ENCODE peak calls at places on chromosomes 12 and 14, in seven cellular contexts. One of them, this sample, is unnamed.

GRCh38 chr14:46051801-46052200 is 599.8 kb downstream of the RPL10L start:
- DNase-seq in endothelial cell: no peak
- DNase-seq in B cell: no peak
- DNase-seq in AG10803: no peak
- DNase-seq in psoas muscle: no peak
- DNase-seq in GM13976: no peak
- DNase-seq in fibroblast of lung: no peak
- DNase-seq in this sample: no peak

GRCh38 chr12:105911966-105912365 is 226.8 kb downstream of the NUAK1 start:
- DNase-seq in B cell: no peak
- DNase-seq in psoas muscle: no peak
- DNase-seq in GM13976: no peak
- DNase-seq in fibroblast of lung: no peak
- DNase-seq in AG10803: no peak
- DNase-seq in endothelial cell: no peak
- DNase-seq in this sample: no peak

GRCh38 chr12:124639407-124639806 is 72.0 kb upstream of the NCOR2 start:
- DNase-seq in AG10803: no peak
- DNase-seq in fibroblast of lung: no peak
- DNase-seq in B cell: no peak
- DNase-seq in endothelial cell: no peak
- DNase-seq in psoas muscle: no peak
- DNase-seq in GM13976: no peak
- DNase-seq in this sample: no peak

GRCh38 chr14:73240816-73241480 is 3.6 kb downstream of the PAPLN start:
- DNase-seq in AG10803: no peak
- DNase-seq in endothelial cell: no peak
- DNase-seq in psoas muscle: no peak
- DNase-seq in B cell: peak; percentile 46
- DNase-seq in fibroblast of lung: no peak
- DNase-seq in GM13976: peak; percentile 17
- DNase-seq in this sample: no peak

GRCh38 chr14:37417151-37417550 is 177.9 kb downstream of the FOXA1 start:
- DNase-seq in endothelial cell: no peak
- DNase-seq in psoas muscle: no peak
- DNase-seq in B cell: no peak
- DNase-seq in GM13976: no peak
- DNase-seq in fibroblast of lung: no peak
- DNase-seq in AG10803: no peak
- DNase-seq in this sample: no peak

GRCh38 chr14:73797540-73797925 is 54.1 kb upstream of the PTGR2 start:
- DNase-seq in GM13976: no peak
- DNase-seq in endothelial cell: no peak
- DNase-seq in AG10803: no peak
- DNase-seq in B cell: no peak
- DNase-seq in fibroblast of lung: no peak
- DNase-seq in psoas muscle: no peak
- DNase-seq in this sample: no peak

GRCh38 chr14:48709277-48709785 is 876.8 kb downstream of the RPS29 start:
- DNase-seq in B cell: no peak
- DNase-seq in endothelial cell: no peak
- DNase-seq in psoas muscle: no peak
- DNase-seq in fibroblast of lung: no peak
- DNase-seq in AG10803: no peak
- DNase-seq in GM13976: no peak
- DNase-seq in this sample: no peak

GRCh38 chr12:27780612-27781408 is 774 bp upstream of the MANSC4 start:
- DNase-seq in B cell: no peak
- DNase-seq in endothelial cell: peak; percentile 11
- DNase-seq in AG10803: peak; percentile 70
- DNase-seq in psoas muscle: peak; percentile 24
- DNase-seq in GM13976: no peak
- DNase-seq in fibroblast of lung: peak; percentile 68
- DNase-seq in this sample: peak; percentile 44

GRCh38 chr12:45234134-45234865 is 18.4 kb downstream of the ANO6 start:
- DNase-seq in fibroblast of lung: peak; percentile 96
- DNase-seq in B cell: no peak
- DNase-seq in psoas muscle: peak; percentile 38
- DNase-seq in endothelial cell: peak; percentile 12
- DNase-seq in AG10803: peak; percentile 98
- DNase-seq in GM13976: no peak
- DNase-seq in this sample: no peak

GRCh38 chr14:105315211-105315721 is 718 bp downstream of the PACS2 start:
- DNase-seq in GM13976: no peak
- DNase-seq in B cell: peak; percentile 77
- DNase-seq in AG10803: peak; percentile 23
- DNase-seq in psoas muscle: peak; percentile 47
- DNase-seq in fibroblast of lung: no peak
- DNase-seq in endothelial cell: peak; percentile 40
- DNase-seq in this sample: no peak

GRCh38 chr14:102708494-102708893 is 68.8 kb upstream of the TRAF3 start:
- DNase-seq in B cell: no peak
- DNase-seq in GM13976: peak; percentile 73
- DNase-seq in psoas muscle: no peak
- DNase-seq in endothelial cell: no peak
- DNase-seq in AG10803: no peak
- DNase-seq in fibroblast of lung: no peak
- DNase-seq in this sample: peak; percentile 49

GRCh38 chr14:87691482-87691881 is 301.5 kb downstream of the GALC start:
- DNase-seq in B cell: no peak
- DNase-seq in fibroblast of lung: no peak
- DNase-seq in GM13976: no peak
- DNase-seq in psoas muscle: no peak
- DNase-seq in endothelial cell: no peak
- DNase-seq in AG10803: no peak
- DNase-seq in this sample: no peak

GRCh38 chr14:50335989-50336391 is 23.9 kb downstream of the DMAC2L start:
- DNase-seq in endothelial cell: peak; percentile 66
- DNase-seq in AG10803: peak; percentile 59
- DNase-seq in psoas muscle: peak; percentile 20
- DNase-seq in GM13976: peak; percentile 37
- DNase-seq in fibroblast of lung: peak; percentile 40
- DNase-seq in B cell: no peak
- DNase-seq in this sample: peak; percentile 28

GRCh38 chr12:11901687-11902524 is 168.8 kb upstream of the BCL2L14 start:
- DNase-seq in B cell: no peak
- DNase-seq in AG10803: no peak
- DNase-seq in GM13976: peak; percentile 38
- DNase-seq in endothelial cell: no peak
- DNase-seq in fibroblast of lung: no peak
- DNase-seq in psoas muscle: no peak
- DNase-seq in this sample: no peak

GRCh38 chr14:104421401-104421821 is 158.2 kb upstream of the C14orf180 start:
- DNase-seq in GM13976: no peak
- DNase-seq in AG10803: no peak
- DNase-seq in fibroblast of lung: no peak
- DNase-seq in B cell: no peak
- DNase-seq in endothelial cell: no peak
- DNase-seq in psoas muscle: no peak
- DNase-seq in this sample: no peak

GRCh38 chr14:57816568-57817284 is 49.2 kb downstream of the SLC35F4 start:
- DNase-seq in fibroblast of lung: no peak
- DNase-seq in psoas muscle: no peak
- DNase-seq in B cell: no peak
- DNase-seq in endothelial cell: no peak
- DNase-seq in AG10803: no peak
- DNase-seq in GM13976: no peak
- DNase-seq in this sample: no peak

GRCh38 chr12:73266206-73266605 is 994.0 kb downstream of the TRHDE start:
- DNase-seq in psoas muscle: no peak
- DNase-seq in endothelial cell: no peak
- DNase-seq in fibroblast of lung: no peak
- DNase-seq in GM13976: no peak
- DNase-seq in AG10803: no peak
- DNase-seq in B cell: no peak
- DNase-seq in this sample: no peak

GRCh38 chr14:38186217-38186616 is 21.5 kb upstream of the SSTR1 start:
- DNase-seq in fibroblast of lung: no peak
- DNase-seq in AG10803: peak; percentile 58
- DNase-seq in psoas muscle: no peak
- DNase-seq in endothelial cell: no peak
- DNase-seq in B cell: no peak
- DNase-seq in GM13976: no peak
- DNase-seq in this sample: no peak

GRCh38 chr14:23528555-23528954 is 23.0 kb downstream of the ZFHX2 start:
- DNase-seq in B cell: no peak
- DNase-seq in fibroblast of lung: no peak
- DNase-seq in psoas muscle: no peak
- DNase-seq in GM13976: no peak
- DNase-seq in endothelial cell: no peak
- DNase-seq in AG10803: no peak
- DNase-seq in this sample: no peak

GRCh38 chr14:56811596-56812363 is 1.5 kb upstream of the OTX2 start:
- DNase-seq in fibroblast of lung: no peak
- DNase-seq in GM13976: no peak
- DNase-seq in endothelial cell: peak; percentile 22
- DNase-seq in psoas muscle: no peak
- DNase-seq in AG10803: no peak
- DNase-seq in B cell: no peak
- DNase-seq in this sample: no peak

GRCh38 chr12:124457287-124458219 is 109.9 kb downstream of the NCOR2 start:
- DNase-seq in psoas muscle: peak; percentile 82
- DNase-seq in endothelial cell: no peak
- DNase-seq in B cell: peak; percentile 69
- DNase-seq in GM13976: peak; percentile 85
- DNase-seq in AG10803: peak; percentile 80
- DNase-seq in fibroblast of lung: peak; percentile 19
- DNase-seq in this sample: peak; percentile 80

GRCh38 chr12:72368719-72369505 is 96.7 kb downstream of the TRHDE start:
- DNase-seq in AG10803: no peak
- DNase-seq in psoas muscle: no peak
- DNase-seq in fibroblast of lung: peak; percentile 23
- DNase-seq in B cell: no peak
- DNase-seq in endothelial cell: no peak
- DNase-seq in GM13976: no peak
- DNase-seq in this sample: no peak

GRCh38 chr14:88792572-88793258 is at the start of gene EML5:
- DNase-seq in AG10803: peak; percentile 47
- DNase-seq in GM13976: peak; percentile 88
- DNase-seq in fibroblast of lung: peak; percentile 54
- DNase-seq in endothelial cell: peak; percentile 72
- DNase-seq in B cell: peak; percentile 93
- DNase-seq in psoas muscle: peak; percentile 85
- DNase-seq in this sample: peak; percentile 85

GRCh38 chr12:92034083-92034482 is 111.6 kb downstream of the BTG1 start:
- DNase-seq in endothelial cell: no peak
- DNase-seq in AG10803: no peak
- DNase-seq in B cell: no peak
- DNase-seq in psoas muscle: no peak
- DNase-seq in fibroblast of lung: no peak
- DNase-seq in GM13976: no peak
- DNase-seq in this sample: no peak

GRCh38 chr14:77124345-77125274 is 17.0 kb downstream of the ZDHHC22 start:
- DNase-seq in B cell: peak; percentile 91
- DNase-seq in endothelial cell: peak; percentile 76
- DNase-seq in GM13976: peak; percentile 86
- DNase-seq in psoas muscle: peak; percentile 62
- DNase-seq in AG10803: no peak
- DNase-seq in fibroblast of lung: peak; percentile 27
- DNase-seq in this sample: peak; percentile 79
- TF ChIP-seq CTCF in B cell: peak; percentile 78
- TF ChIP-seq CTCF in endothelial cell: peak; percentile 78
- TF ChIP-seq CTCF in GM13976: peak; percentile 92
- TF ChIP-seq CTCF in psoas muscle: peak; percentile 88
- TF ChIP-seq CTCF in AG10803: no peak
- TF ChIP-seq CTCF in fibroblast of lung: no peak
- TF ChIP-seq CTCF in this sample: peak; percentile 87

DNA sequence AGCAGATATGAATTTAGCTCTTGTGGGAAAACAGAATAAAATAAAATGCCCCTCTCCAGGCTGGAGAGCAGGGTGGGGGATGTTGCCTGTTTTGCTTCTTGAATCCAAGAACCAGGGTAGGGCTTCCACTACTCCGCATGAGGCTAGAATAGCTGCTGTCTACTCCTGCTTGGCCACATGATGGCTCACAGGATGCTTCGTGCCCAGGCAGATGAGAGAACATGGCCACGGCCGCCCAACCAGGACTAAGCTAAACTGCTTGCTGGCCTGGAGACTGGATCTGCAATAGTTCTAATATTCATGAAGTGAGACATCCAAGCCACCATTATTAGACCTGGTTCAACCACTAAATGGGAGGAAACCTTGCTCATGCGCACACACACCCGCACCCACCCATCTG is 122.2 kb upstream of the METAP2 start:
- DNase-seq in AG10803: peak; percentile 51
- DNase-seq in fibroblast of lung: no peak
- DNase-seq in B cell: no peak
- DNase-seq in psoas muscle: no peak
- DNase-seq in GM13976: no peak
- DNase-seq in endothelial cell: no peak
- DNase-seq in this sample: no peak
- TF ChIP-seq CTCF in AG10803: peak; percentile 35
- TF ChIP-seq CTCF in fibroblast of lung: no peak
- TF ChIP-seq CTCF in B cell: no peak
- TF ChIP-seq CTCF in psoas muscle: peak; percentile 17
- TF ChIP-seq CTCF in GM13976: no peak
- TF ChIP-seq CTCF in endothelial cell: no peak
- TF ChIP-seq CTCF in this sample: no peak

GRCh38 chr12:14871886-14872285 is 13.8 kb downstream of the MGP start:
- DNase-seq in psoas muscle: no peak
- DNase-seq in endothelial cell: no peak
- DNase-seq in GM13976: no peak
- DNase-seq in AG10803: no peak
- DNase-seq in B cell: no peak
- DNase-seq in fibroblast of lung: no peak
- DNase-seq in this sample: no peak
- TF ChIP-seq CTCF in psoas muscle: no peak
- TF ChIP-seq CTCF in endothelial cell: no peak
- TF ChIP-seq CTCF in GM13976: no peak
- TF ChIP-seq CTCF in AG10803: no peak
- TF ChIP-seq CTCF in B cell: no peak
- TF ChIP-seq CTCF in fibroblast of lung: no peak
- TF ChIP-seq CTCF in this sample: no peak

GRCh38 chr14:75487155-75487671 is 35.1 kb upstream of the BATF start:
- DNase-seq in fibroblast of lung: no peak
- DNase-seq in endothelial cell: no peak
- DNase-seq in GM13976: peak; percentile 57
- DNase-seq in AG10803: no peak
- DNase-seq in B cell: no peak
- DNase-seq in psoas muscle: no peak
- DNase-seq in this sample: peak; percentile 59
- TF ChIP-seq CTCF in fibroblast of lung: no peak
- TF ChIP-seq CTCF in endothelial cell: no peak
- TF ChIP-seq CTCF in GM13976: no peak
- TF ChIP-seq CTCF in AG10803: no peak
- TF ChIP-seq CTCF in B cell: no peak
- TF ChIP-seq CTCF in psoas muscle: no peak
- TF ChIP-seq CTCF in this sample: no peak

GRCh38 chr14:39581474-39581873 is 149.2 kb upstream of the FBXO33 start:
- DNase-seq in fibroblast of lung: no peak
- DNase-seq in AG10803: no peak
- DNase-seq in GM13976: no peak
- DNase-seq in psoas muscle: no peak
- DNase-seq in endothelial cell: no peak
- DNase-seq in B cell: no peak
- DNase-seq in this sample: no peak
- TF ChIP-seq CTCF in fibroblast of lung: no peak
- TF ChIP-seq CTCF in AG10803: no peak
- TF ChIP-seq CTCF in GM13976: no peak
- TF ChIP-seq CTCF in psoas muscle: peak; percentile 13
- TF ChIP-seq CTCF in endothelial cell: no peak
- TF ChIP-seq CTCF in B cell: no peak
- TF ChIP-seq CTCF in this sample: peak; percentile 33

This sample was measured in GM13977.